ENCODE peak calls at places on chromosomes 11 and 22, in four cellular contexts. Q is fibroblast of pulmonary artery, C is AG09309, D is astrocyte of the spinal cord. N is an unnamed sample.

GRCh38 chr22:46122511-46122971 is 27.8 kb upstream of the PPARA start:
- DNase-seq in Q (peak; percentile 63), C (no peak), D (no peak), N (no peak)

GRCh38 chr11:121930004-121930965 is 185.7 kb downstream of the BLID start:
- DNase-seq in Q (peak; percentile 46), C (no peak), D (peak; percentile 23), N (no peak)

GRCh38 chr11:132058211-132058772 is 687.9 kb downstream of the NTM start:
- DNase-seq in Q (peak; percentile 55), C (no peak), D (peak; percentile 51), N (no peak)

GRCh38 chr11:6603287-6604080 is at the start of the genes ILK and RRP8:
- DNase-seq in Q (peak; percentile 92), C (peak; percentile 34), D (peak; percentile 92), N (peak; percentile 61)

GRCh38 chr11:9019861-9020260 is 16.1 kb upstream of the NRIP3 start:
- DNase-seq in Q (no peak), C (no peak), D (no peak), N (no peak)

GRCh38 chr11:35418847-35419712 is at the start of gene SLC1A2:
- DNase-seq in Q (peak; percentile 13), C (no peak), D (peak; percentile 12), N (no peak)

GRCh38 chr11:60762851-60763691 is 6.4 kb downstream of the MS4A15 start:
- DNase-seq in Q (no peak), C (no peak), D (no peak), N (no peak)

GRCh38 chr22:28711820-28712777 is 29.5 kb downstream of the CHEK2 start:
- DNase-seq in Q (peak; percentile 96), C (peak; percentile 95), D (peak; percentile 94), N (peak; percentile 88)

GRCh38 chr11:5225480-5225871 is 1.4 kb downstream of the HBB start:
- DNase-seq in Q (no peak), C (no peak), D (no peak), N (no peak)

GRCh38 chr22:32475428-32476010 is 908 bp downstream of the FBXO7 start:
- DNase-seq in Q (peak; percentile 68), C (peak; percentile 11), D (peak; percentile 82), N (no peak)

GRCh38 chr22:20066617-20067383 is 13.2 kb upstream of the DGCR8 start:
- DNase-seq in Q (no peak), C (no peak), D (no peak), N (no peak)

GRCh38 chr11:16217631-16218030 is 138.7 kb downstream of the SOX6 start:
- DNase-seq in Q (no peak), C (no peak), D (peak; percentile 10), N (no peak)

GRCh38 chr22:47517062-47517461 is 754.6 kb downstream of the TBC1D22A start:
- DNase-seq in Q (no peak), C (no peak), D (no peak), N (no peak)

GRCh38 chr22:47512617-47513016 is 750.2 kb downstream of the TBC1D22A start:
- DNase-seq in Q (no peak), C (no peak), D (no peak), N (no peak)

DNA sequence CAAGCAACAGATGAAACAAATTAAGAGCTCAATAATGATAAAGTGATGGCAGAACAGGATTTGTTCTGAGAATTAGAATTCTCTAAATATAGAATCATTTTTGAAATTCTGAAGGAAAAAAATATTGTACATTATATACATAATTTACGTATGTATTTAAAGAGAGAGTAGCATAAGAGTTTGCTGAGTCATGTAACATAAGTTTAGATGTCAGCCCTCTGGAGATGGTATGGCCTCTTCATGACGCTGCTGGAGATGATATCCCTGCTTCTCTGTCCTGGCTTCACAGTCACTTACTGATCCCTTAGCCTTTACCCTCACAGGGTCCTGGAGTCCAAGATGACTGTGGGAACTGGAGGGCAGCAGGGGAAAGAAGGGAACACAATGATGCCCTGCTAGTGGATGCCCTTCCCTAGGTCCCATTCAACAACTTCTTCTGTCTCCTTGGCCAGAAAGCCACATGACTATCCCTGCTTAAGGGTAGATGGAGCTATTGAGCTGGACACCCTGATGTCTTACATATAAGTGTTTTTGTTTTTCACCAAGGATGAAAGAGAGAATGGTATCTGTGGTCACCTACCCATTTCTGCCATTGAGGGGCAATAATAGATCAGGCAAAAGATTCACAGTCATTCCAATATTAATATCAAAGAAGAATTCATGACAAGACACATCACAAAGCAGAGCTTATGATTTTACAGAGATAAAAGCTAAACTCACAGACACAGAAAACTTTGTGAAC is 753.1 kb downstream of the TBC1D22A start:
- DNase-seq in Q (no peak), C (no peak), D (no peak), N (no peak)
- TF ChIP-seq CTCF in Q (no peak), C (no peak), D (no peak), N (no peak)

DNA sequence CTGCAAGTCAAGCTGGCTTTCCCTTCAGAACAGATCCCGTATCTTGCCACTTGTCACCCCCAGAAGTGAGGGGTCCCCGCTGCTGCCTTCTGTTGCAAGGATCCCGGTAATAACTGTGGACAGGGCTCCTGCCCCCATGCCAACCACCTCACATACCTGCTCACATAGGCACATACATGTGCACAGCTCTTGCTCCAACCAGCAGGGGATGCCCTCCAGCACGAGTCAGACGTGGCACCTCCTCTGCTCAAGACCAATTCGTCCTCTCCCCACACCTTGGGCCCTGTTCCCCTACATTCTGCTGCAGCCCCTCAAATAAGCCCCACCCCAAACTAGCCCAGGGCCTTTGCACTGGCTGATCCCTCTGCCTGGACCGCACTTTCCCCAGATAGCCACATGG is 163.3 kb downstream of the CRYBB2 start:
- DNase-seq in Q (no peak), C (no peak), D (no peak), N (no peak)
- TF ChIP-seq CTCF in Q (peak; percentile 30), C (no peak), D (peak; percentile 22), N (peak; percentile 5)

DNA sequence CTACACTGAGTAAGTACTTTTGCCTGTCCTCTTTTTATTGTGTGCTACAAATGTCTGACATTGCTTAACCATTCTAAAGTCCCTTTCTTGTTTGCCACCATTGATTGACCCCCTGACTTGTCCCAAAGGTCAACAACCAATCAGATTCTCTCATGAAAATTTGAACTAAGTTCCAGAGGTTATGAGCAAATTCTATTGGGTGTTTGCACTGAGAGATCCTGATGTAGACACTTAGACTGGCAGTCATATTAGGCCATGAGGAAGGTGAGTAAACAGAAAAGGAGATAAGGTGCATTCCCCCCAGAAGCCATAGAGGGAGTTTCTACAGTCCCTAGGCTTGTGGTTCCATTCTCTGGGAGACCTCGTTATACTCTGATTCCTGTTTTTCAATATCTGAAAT is 101.3 kb upstream of the E2F8 start:
- DNase-seq in Q (no peak), C (no peak), D (no peak), N (no peak)
- TF ChIP-seq CTCF in Q (no peak), C (no peak), D (no peak), N (no peak)

DNA sequence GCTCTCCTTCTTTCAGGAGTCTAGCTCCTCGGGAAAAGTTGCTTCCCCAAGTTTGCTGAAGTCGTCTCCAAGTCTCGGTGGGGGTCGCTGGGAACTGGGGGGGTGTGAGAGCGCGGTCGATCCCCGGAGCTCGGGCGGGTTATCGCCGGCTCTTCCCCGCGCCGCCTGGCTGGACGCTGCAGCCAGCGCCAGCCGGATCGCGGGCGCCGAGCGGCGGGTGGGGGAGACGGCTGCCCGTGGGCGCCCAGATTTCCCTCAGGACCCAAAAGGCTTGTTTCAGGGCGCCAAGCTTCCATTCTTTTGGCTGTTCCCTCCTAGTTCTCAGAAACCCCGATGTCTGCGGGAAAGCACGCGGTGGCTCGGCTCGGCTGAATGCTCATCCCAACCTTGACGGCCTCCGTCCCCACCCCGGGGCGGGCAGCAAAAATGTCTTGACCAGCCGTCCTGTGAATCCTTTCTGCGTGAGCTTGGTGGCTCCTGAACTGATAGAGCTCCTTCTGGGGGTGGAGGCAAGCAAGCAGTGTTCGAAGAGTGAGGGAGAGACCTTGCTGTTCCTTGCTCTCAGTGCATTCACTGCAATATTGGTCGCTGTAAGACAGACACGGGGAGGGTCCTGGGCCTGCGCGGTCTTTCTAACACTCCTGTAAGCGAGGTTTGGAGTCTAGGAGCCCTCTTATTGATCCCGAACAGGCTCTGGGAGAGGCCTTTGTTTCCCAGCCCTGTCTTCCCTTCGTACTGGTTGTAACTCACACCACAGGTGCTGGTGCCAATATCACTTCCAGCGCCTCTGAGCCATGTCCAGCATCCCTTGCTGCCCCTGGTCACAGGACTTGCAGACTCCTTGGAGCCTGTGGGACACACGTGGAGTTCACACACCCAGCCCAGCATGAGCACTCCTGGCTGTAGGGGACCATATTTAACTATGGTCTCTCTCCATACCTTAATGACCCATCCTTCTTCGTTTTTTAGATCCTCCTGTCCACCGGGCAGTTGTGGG is 1.8 kb downstream of the ZBTB16 start:
- DNase-seq in Q (peak; percentile 69), C (no peak), D (peak; percentile 40), N (no peak)
- TF ChIP-seq CTCF in Q (no peak), C (no peak), D (no peak), N (no peak)

GRCh38 chr11:126391970-126392637 is 36.6 kb downstream of the ST3GAL4 start:
- DNase-seq in Q (peak; percentile 35), C (no peak), D (no peak), N (no peak)
- TF ChIP-seq CTCF in Q (peak; percentile 7), C (no peak), D (peak; percentile 10), N (no peak)

GRCh38 chr11:62791501-62792192 is at the start of gene TMEM223:
- DNase-seq in Q (peak; percentile 73), C (no peak), D (peak; percentile 82), N (no peak)
- TF ChIP-seq CTCF in Q (no peak), C (no peak), D (no peak), N (no peak)

DNA sequence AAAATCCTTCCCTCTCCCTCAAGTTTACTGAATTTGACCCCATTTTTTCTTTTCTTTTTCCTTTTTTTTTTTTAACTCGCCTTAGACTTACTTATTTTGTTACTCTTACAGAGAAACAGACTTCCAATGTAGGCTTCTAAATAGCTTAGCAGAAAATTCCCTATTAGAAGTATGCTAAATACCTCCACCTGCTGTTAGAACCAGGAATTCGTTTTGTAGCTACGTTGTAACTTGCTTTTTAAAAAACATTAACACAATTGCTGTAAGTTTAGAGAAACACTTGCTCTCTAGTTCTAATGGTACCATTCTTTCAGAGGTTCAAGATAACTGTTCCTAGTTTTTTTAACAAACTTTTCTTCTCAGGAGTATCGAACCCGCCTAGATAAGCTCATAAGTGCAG is 324.2 kb downstream of the DCDC1 start:
- DNase-seq in Q (peak; percentile 43), C (no peak), D (peak; percentile 8), N (no peak)
- TF ChIP-seq CTCF in Q (peak; percentile 40), C (no peak), D (peak; percentile 36), N (no peak)

GRCh38 chr11:33258631-33259184 is 1.5 kb downstream of the HIPK3 start:
- DNase-seq in Q (peak; percentile 69), C (no peak), D (peak; percentile 72), N (no peak)

GRCh38 chr11:33256031-33256807 is 962 bp upstream of the HIPK3 start:
- DNase-seq in Q (no peak), C (no peak), D (peak; percentile 12), N (no peak)

GRCh38 chr11:33256808-33257159 is 397 bp upstream of the HIPK3 start:
- DNase-seq in Q (no peak), C (no peak), D (no peak), N (no peak)

GRCh38 chr11:33257897-33258630 is 883 bp downstream of the HIPK3 start:
- DNase-seq in Q (peak; percentile 94), C (peak; percentile 55), D (peak; percentile 89), N (peak; percentile 84)

GRCh38 chr11:33257160-33257896 is at the start of gene HIPK3:
- DNase-seq in Q (peak; percentile 75), C (no peak), D (peak; percentile 70), N (peak; percentile 54)
- TF ChIP-seq CTCF in Q (no peak), C (no peak), D (peak; percentile 9), N (no peak)

GRCh38 chr11:65588199-65589054 is 7.2 kb downstream of the KCNK7 start:
- DNase-seq in Q (peak; percentile 68), C (no peak), D (peak; percentile 51), N (no peak)
- TF ChIP-seq CTCF in Q (peak; percentile 55), C (peak; percentile 49), D (peak; percentile 64), N (peak; percentile 33)

N was measured in AG09319.